ENCODE peak calls at places on chromosomes 6 and 20, in five cellular contexts. E is ovary, N is brain microvascular endothelial cell, O is esophagus muscularis mucosa, G is psoas muscle. Y is an unnamed sample.

GRCh38 chr6:12602951-12603710 is 113.4 kb upstream of the PHACTR1 start:
- DNase-seq in G (no peak), N (peak; percentile 56), O (no peak), E (peak; percentile 23), Y (no peak)

GRCh38 chr20:38970302-38970701 is 8.2 kb downstream of the DHX35 start:
- DNase-seq in O (no peak), E (no peak), G (no peak), N (peak; percentile 81), Y (no peak)

GRCh38 chr6:137237413-137238170 is 18.4 kb upstream of the IFNGR1 start:
- DNase-seq in G (no peak), O (peak; percentile 53), N (peak; percentile 83), E (no peak), Y (peak; percentile 92)

GRCh38 chr6:90811596-90812226 is 224.8 kb upstream of the MAP3K7 start:
- DNase-seq in G (no peak), O (no peak), E (no peak), N (no peak), Y (no peak)

GRCh38 chr6:52570291-52570700 is 6.6 kb downstream of the TRAM2 start:
- DNase-seq in N (no peak), O (no peak), E (peak; percentile 38), G (no peak), Y (no peak)

GRCh38 chr6:112269165-112269564 is 14.8 kb upstream of the LAMA4 start:
- DNase-seq in O (no peak), N (no peak), G (no peak), E (peak; percentile 51), Y (no peak)

GRCh38 chr20:25042531-25043498 is 15.1 kb downstream of the ACSS1 start:
- DNase-seq in E (no peak), N (no peak), O (no peak), G (peak; percentile 77), Y (no peak)

GRCh38 chr6:140403020-140403419 is 1028.6 kb upstream of the CITED2 start:
- DNase-seq in G (no peak), E (no peak), O (no peak), N (no peak), Y (no peak)

GRCh38 chr6:168962886-168963285 is 290.8 kb downstream of the THBS2 start:
- DNase-seq in E (no peak), O (no peak), G (peak; percentile 77), N (no peak), Y (no peak)

GRCh38 chr6:42988486-42989020 is 4.2 kb downstream of the PPP2R5D start:
- DNase-seq in O (no peak), E (no peak), N (no peak), G (no peak), Y (no peak)

GRCh38 chr20:40990542-40991120 is 38.0 kb upstream of the TOP1 start:
- DNase-seq in N (peak; percentile 89), O (peak; percentile 93), E (peak; percentile 82), G (peak; percentile 83), Y (peak; percentile 51)

GRCh38 chr6:132298344-132298949 is 102.8 kb downstream of the MOXD1 start:
- DNase-seq in E (no peak), G (no peak), O (no peak), N (peak; percentile 73), Y (no peak)

GRCh38 chr20:54047741-54048140 is 22.7 kb downstream of the BCAS1 start:
- DNase-seq in N (no peak), E (no peak), O (no peak), G (no peak), Y (no peak)

GRCh38 chr6:117448732-117449131 is 23.0 kb upstream of the ROS1 start:
- DNase-seq in E (no peak), O (no peak), G (no peak), N (peak; percentile 89), Y (peak; percentile 74)

GRCh38 chr6:81783893-81784292 is 31.4 kb upstream of the TENT5A start:
- DNase-seq in G (no peak), N (no peak), O (no peak), E (no peak), Y (no peak)

GRCh38 chr20:38703526-38703925 is 20.8 kb upstream of the SLC32A1 start:
- DNase-seq in G (no peak), E (no peak), N (no peak), O (no peak), Y (no peak)

GRCh38 chr6:107806675-107807074 is 17.4 kb downstream of the SCML4 start:
- DNase-seq in O (peak; percentile 62), G (no peak), E (no peak), N (no peak), Y (no peak)

GRCh38 chr6:30615219-30615957 is 1.7 kb downstream of the PPP1R10 start:
- DNase-seq in O (no peak), N (peak; percentile 45), E (peak; percentile 50), G (no peak), Y (no peak)

GRCh38 chr6:152984387-152984872 is 1.6 kb upstream of the FBXO5 start:
- DNase-seq in E (no peak), N (no peak), O (no peak), G (no peak), Y (no peak)

GRCh38 chr6:168638497-168639072 is 197.6 kb downstream of the SMOC2 start:
- DNase-seq in G (no peak), E (no peak), N (no peak), O (no peak), Y (no peak)

GRCh38 chr6:145839653-145840052 is 25.1 kb upstream of the FBXO30 start:
- DNase-seq in N (no peak), O (no peak), G (no peak), E (no peak), Y (no peak)

GRCh38 chr20:21090112-21090737 is 15.9 kb downstream of the LINC00237 start:
- DNase-seq in N (no peak), G (no peak), E (no peak), O (peak; percentile 24), Y (no peak)

GRCh38 chr6:31336872-31337496 is 20.0 kb downstream of the HLA-B start:
- DNase-seq in G (no peak), O (no peak), N (no peak), E (no peak), Y (peak; percentile 14)

GRCh38 chr6:2529217-2529719 is 221.5 kb downstream of the MYLK4 start:
- DNase-seq in G (no peak), N (no peak), O (no peak), E (no peak), Y (no peak)

GRCh38 chr20:13111249-13111911 is 102.6 kb downstream of the SPTLC3 start:
- DNase-seq in E (no peak), N (no peak), O (no peak), G (no peak), Y (no peak)

GRCh38 chr6:117265425-117266266 is at the start of gene VGLL2:
- DNase-seq in O (peak; percentile 82), G (peak; percentile 94), E (no peak), N (no peak), Y (no peak)

GRCh38 chr6:118968416-118968815 is 33.5 kb upstream of the MCM9 start:
- DNase-seq in G (no peak), E (no peak), O (no peak), N (no peak), Y (no peak)

GRCh38 chr6:118641042-118641441 is 10.3 kb downstream of the CEP85L start:
- DNase-seq in N (no peak), G (no peak), E (no peak), O (no peak), Y (no peak)

GRCh38 chr20:58231678-58232077 is 3.2 kb upstream of the ANKRD60 start:
- DNase-seq in O (peak; percentile 42), G (no peak), E (no peak), N (no peak), Y (no peak)

GRCh38 chr6:42038811-42039408 is 11.4 kb upstream of the TAF8 start:
- DNase-seq in E (no peak), G (no peak), N (no peak), O (no peak), Y (no peak)

GRCh38 chr20:42218566-42218965 is 600.4 kb upstream of the CHD6 start:
- DNase-seq in N (no peak), G (no peak), E (no peak), O (no peak), Y (no peak)

GRCh38 chr6:20332441-20333006 is 69.2 kb upstream of the E2F3 start:
- DNase-seq in O (no peak), E (no peak), N (no peak), G (no peak), Y (no peak)

GRCh38 chr6:127725821-127726220 is 148.8 kb downstream of the C6orf58 start:
- DNase-seq in N (no peak), O (no peak), G (no peak), E (no peak), Y (no peak)
- H3K27me3 ChIP-seq in N (no peaks in the 10 kb centered on the region), O (no peaks in the 10 kb centered on the region), G (peaks cover 3% of the 10 kb centered on the region), E (no peaks in the 10 kb centered on the region), Y (no peaks in the 10 kb centered on the region)

GRCh38 chr6:150140236-150140969 is 2.4 kb upstream of the PPP1R14C start:
- DNase-seq in E (no peak), O (no peak), G (no peak), N (no peak), Y (no peak)

GRCh38 chr6:150144294-150144868 is 1.5 kb downstream of the PPP1R14C start:
- DNase-seq in O (no peak), G (no peak), E (no peak), N (no peak), Y (no peak)

GRCh38 chr6:150142657-150143501 is at the start of gene PPP1R14C:
- DNase-seq in E (no peak), O (no peak), G (peak; percentile 75), N (no peak), Y (no peak)

GRCh38 chr6:150143521-150144293 is 863 bp downstream of the PPP1R14C start:
- DNase-seq in O (no peak), G (peak; percentile 65), N (no peak), E (no peak), Y (no peak)

DNA sequence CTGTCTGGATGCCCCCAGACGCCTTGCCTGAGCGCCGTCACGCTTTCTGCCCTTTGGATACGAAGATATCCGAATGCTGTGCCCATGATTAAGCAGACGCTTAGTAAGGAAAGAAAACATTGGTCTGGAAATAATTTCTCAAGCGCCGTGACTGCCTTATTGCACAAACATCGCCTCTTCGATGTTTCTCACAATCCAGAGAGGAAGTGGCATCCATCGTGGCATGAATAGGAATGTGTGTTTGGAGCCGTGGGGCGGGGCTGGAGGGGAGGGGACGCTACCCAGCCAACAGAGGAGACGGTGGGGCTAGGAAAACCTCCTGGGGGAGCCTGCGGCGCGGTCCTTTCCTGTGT is 564 bp upstream of the PPP1R14C start:
- DNase-seq in N (no peak), O (no peak), G (no peak), E (no peak), Y (peak; percentile 89)
- H3K27me3 ChIP-seq in N (peaks cover 61% of the 10 kb centered on the region), O (no peaks in the 10 kb centered on the region), G (peaks cover 5% of the 10 kb centered on the region), E (no peaks in the 10 kb centered on the region), Y (no peaks in the 10 kb centered on the region)

GRCh38 chr6:151882206-151882605 is 74.7 kb downstream of the ESR1 start:
- DNase-seq in G (no peak), N (no peak), E (no peak), O (no peak), Y (no peak)
- H3K27me3 ChIP-seq in G (no peaks in the 10 kb centered on the region), N (no peaks in the 10 kb centered on the region), E (no peaks in the 10 kb centered on the region), O (no peaks in the 10 kb centered on the region), Y (no peaks in the 10 kb centered on the region)

DNA sequence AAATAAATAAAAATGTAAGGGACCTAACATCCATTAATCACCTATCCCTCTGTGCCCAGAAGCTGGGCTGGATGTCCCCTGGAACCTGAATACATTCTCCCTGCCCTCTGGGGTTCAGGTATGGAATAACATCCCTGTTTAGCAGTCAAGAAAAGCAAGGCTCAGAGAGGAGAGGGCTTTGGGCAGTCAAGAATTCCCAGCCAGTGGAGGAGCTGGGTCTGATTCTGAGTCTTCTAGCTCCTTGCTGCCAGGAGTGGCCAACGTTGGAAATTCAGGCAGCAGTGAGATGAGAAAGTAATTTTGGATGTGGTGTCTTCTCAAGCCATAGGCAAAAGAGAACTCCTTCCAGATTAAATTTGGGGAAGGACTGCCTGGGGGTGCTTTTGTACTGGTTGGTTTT is 42.6 kb upstream of the ZNFX1 start:
- DNase-seq in E (no peak), G (no peak), O (no peak), N (peak; percentile 49), Y (no peak)
- H3K27me3 ChIP-seq in E (no peaks in the 10 kb centered on the region), G (peaks cover 72% of the 10 kb centered on the region), O (no peaks in the 10 kb centered on the region), N (peaks cover 42% of the 10 kb centered on the region), Y (peaks cover 47% of the 10 kb centered on the region)